ENCODE peak calls at places on chromosomes 5 and 9, in five cellular contexts. L is HCT116, M is H1, S is GM12878, I is HepG2. J is an unnamed sample.

GRCh38 chr5:126106032-126106431 is 317.2 kb upstream of the GRAMD2B start:
- DNase-seq in L (no peak), M (no peak), S (no peak), I (no peak), J (no peak)

GRCh38 chr5:133962801-133963476 is 5.5 kb downstream of the C5orf15 start:
- DNase-seq in L (no peak), M (no peak), S (no peak), I (no peak), J (peak)

GRCh38 chr9:124286292-124286931 is 28.7 kb downstream of the NEK6 start:
- DNase-seq in L (peak), M (no peak), S (peak), I (no peak), J (no peak)

GRCh38 chr9:18700714-18701113 is 226.8 kb downstream of the ADAMTSL1 start:
- DNase-seq in L (no peak), M (no peak), S (no peak), I (no peak), J (no peak)

GRCh38 chr5:123099514-123100151 is 10.6 kb downstream of the PRDM6 start:
- DNase-seq in L (peak), M (no peak), S (no peak), I (no peak), J (no peak)

GRCh38 chr5:172452398-172453205 is 1.7 kb downstream of the SH3PXD2B start:
- DNase-seq in L (peak), M (no peak), S (no peak), I (no peak), J (no peak)

GRCh38 chr5:126354012-126354856 is 69.0 kb upstream of the GRAMD2B start:
- DNase-seq in L (peak), M (no peak), S (peak), I (peak), J (no peak)

GRCh38 chr5:91332267-91333044 is 50.7 kb downstream of the ARRDC3 start:
- DNase-seq in L (peak), M (no peak), S (no peak), I (peak), J (peak)

GRCh38 chr5:68862560-68862959 is 231.3 kb upstream of the SLC30A5 start:
- DNase-seq in L (no peak), M (no peak), S (no peak), I (no peak), J (no peak)

GRCh38 chr9:114386886-114387677 is 700 bp downstream of the AKNA start:
- DNase-seq in L (no peak), M (no peak), S (no peak), I (no peak), J (no peak)

GRCh38 chr5:5523066-5523505 is 100.6 kb downstream of the ICE1 start:
- DNase-seq in L (peak), M (no peak), S (peak), I (peak), J (peak)

GRCh38 chr5:133407277-133407632 is 205.1 kb downstream of the FSTL4 start:
- DNase-seq in L (no peak), M (no peak), S (no peak), I (no peak), J (no peak)

GRCh38 chr5:132688536-132689409 is 15.0 kb downstream of the IL4 start:
- DNase-seq in L (no peak), M (no peak), S (no peak), I (no peak), J (no peak)

GRCh38 chr9:5671711-5672353 is 42.9 kb downstream of the RIC1 start:
- DNase-seq in L (peak), M (no peak), S (peak), I (no peak), J (no peak)

GRCh38 chr5:138947780-138948179 is 72.6 kb upstream of the LRRTM2 start:
- DNase-seq in L (no peak), M (no peak), S (no peak), I (no peak), J (no peak)

GRCh38 chr5:600551-601541 is 11.3 kb upstream of the CEP72 start:
- DNase-seq in L (no peak), M (no peak), S (no peak), I (no peak), J (no peak)
- TF ChIP-seq ZNF274 in L (no peak), M (no peak), S (no peak), I (no peak), J (no peak)

GRCh38 chr9:1100945-1101344 is 50.8 kb downstream of the DMRT2 start:
- DNase-seq in L (no peak), M (peak), S (no peak), I (peak), J (no peak)
- TF ChIP-seq JUND in L (no peak), M (no peak), S (no peak), I (no peak), J (no peak)

GRCh38 chr5:143231426-143231825 is 172.1 kb downstream of the NR3C1 start:
- DNase-seq in L (no peak), M (no peak), S (no peak), I (no peak), J (no peak)

GRCh38 chr5:143229896-143230675 is 173.4 kb downstream of the NR3C1 start:
- DNase-seq in L (no peak), M (no peak), S (peak), I (peak), J (no peak)

GRCh38 chr5:143229426-143229895 is 174.0 kb downstream of the NR3C1 start:
- DNase-seq in L (no peak), M (no peak), S (no peak), I (no peak), J (no peak)

GRCh38 chr5:143231973-143232812 is 171.3 kb downstream of the NR3C1 start:
- DNase-seq in L (no peak), M (no peak), S (no peak), I (no peak), J (no peak)

DNA sequence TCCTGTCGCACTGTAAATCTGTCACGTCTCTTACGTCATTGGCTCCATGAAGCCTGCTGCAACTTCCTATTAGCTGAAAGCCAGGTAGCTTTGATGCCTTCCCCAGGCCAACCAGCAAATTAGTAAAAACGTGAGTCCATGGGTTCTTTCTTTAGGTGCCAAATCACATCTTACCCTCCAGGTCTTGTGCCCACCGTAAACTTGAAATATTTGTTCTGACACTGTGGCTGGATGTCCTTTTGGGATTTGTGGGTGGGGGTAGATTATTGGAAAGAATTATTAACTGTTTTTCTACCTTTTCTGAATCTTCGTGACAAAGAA is 172.8 kb downstream of the NR3C1 start:
- DNase-seq in L (no peak), M (no peak), S (no peak), I (no peak), J (no peak)
- TF ChIP-seq SRF in L (no peak), M (no peak), S (no peak), I (no peak), J (no peak)

GRCh38 chr5:160467555-160468418 is 46.1 kb downstream of the PTTG1 start:
- DNase-seq in L (no peak), M (no peak), S (peak), I (peak), J (no peak)
- TF ChIP-seq ZNF274 in L (no peak), M (no peak), S (no peak), I (peak), J (no peak)

GRCh38 chr5:17258429-17258828 is 41.0 kb downstream of the BASP1 start:
- DNase-seq in L (no peak), M (no peak), S (no peak), I (no peak), J (no peak)
- TF ChIP-seq JUND in L (no peak), M (no peak), S (no peak), I (no peak), J (no peak)

DNA sequence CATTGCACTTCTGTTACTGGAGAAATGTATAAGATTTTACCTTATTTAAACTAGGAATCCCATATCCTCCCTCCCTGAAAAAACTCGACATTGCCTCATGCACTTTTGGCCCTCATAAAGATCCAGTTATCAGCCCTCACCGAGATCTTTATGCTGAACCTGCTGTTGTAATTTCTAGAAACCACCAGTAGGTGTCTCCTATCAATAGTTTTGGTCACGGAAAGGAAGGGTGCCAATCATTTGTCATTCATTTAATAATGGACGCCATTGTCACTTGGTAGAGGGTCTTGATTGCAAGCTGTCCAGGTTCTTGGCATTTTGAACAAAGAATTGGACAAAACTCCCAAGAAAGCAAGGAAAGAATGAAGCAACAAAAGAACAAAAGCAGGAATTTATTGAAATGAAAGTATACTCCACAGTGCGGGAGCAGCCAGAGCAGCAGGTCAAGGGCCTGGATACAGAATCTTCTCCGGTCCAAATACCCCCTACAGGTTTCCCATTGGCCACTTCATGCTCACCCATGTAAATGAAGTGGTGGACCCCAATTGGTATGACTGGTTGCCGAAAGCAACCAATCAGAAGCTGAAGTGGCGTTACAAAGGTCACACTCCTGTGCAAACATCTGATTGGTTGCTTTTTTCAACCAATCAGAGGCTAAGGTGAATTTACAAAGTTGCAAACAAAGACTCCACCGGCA is 524.3 kb downstream of the PSAT1 start:
- DNase-seq in L (peak), M (no peak), S (no peak), I (peak), J (peak)
- TF ChIP-seq SRF in L (no peak), M (no peak), S (no peak), I (no peak), J (no peak)

GRCh38 chr5:64874753-64875152 is 106.0 kb downstream of the CWC27 start:
- DNase-seq in L (no peak), M (no peak), S (no peak), I (no peak), J (no peak)

GRCh38 chr5:64872044-64872443 is 103.3 kb downstream of the CWC27 start:
- DNase-seq in L (no peak), M (no peak), S (no peak), I (no peak), J (no peak)

GRCh38 chr5:64873441-64873840 is 104.7 kb downstream of the CWC27 start:
- DNase-seq in L (no peak), M (no peak), S (no peak), I (no peak), J (no peak)

GRCh38 chr5:64876203-64876602 is 107.5 kb downstream of the CWC27 start:
- DNase-seq in L (no peak), M (no peak), S (no peak), I (no peak), J (no peak)
- TF ChIP-seq ZNF274 in L (no peak), M (no peak), S (no peak), I (no peak), J (no peak)

GRCh38 chr5:128353416-128354107 is 184.5 kb downstream of the FBN2 start:
- DNase-seq in L (no peak), M (no peak), S (no peak), I (no peak), J (no peak)
- TF ChIP-seq JUND in L (no peak), M (no peak), S (no peak), I (no peak), J (no peak)

J was measured in K562.